ENCODE peak calls at places on chromosome 21, in eight cellular contexts. J is tibial artery, N is IMR-90, P is suprapubic skin, E is fibroblast of pulmonary artery, S is heart left ventricle, X is PC-9, K is mammary epithelial cell. I is an unnamed sample.

GRCh38 chr21:43974791-43975468 is 37.2 kb upstream of the TRAPPC10 start:
- DNase-seq in K (no peak), N (no peak), E (no peak), S (peak; percentile 20), X (no peak), J (no peak), P (no peak), I (no peak)

GRCh38 chr21:36710729-36711048 is 11.8 kb downstream of the SIM2 start:
- DNase-seq in N (no peak), S (no peak), P (peak; percentile 76), E (no peak), X (no peak), K (no peak), J (peak; percentile 34), I (no peak)

GRCh38 chr21:21159253-21159899 is 161.2 kb downstream of the NCAM2 start:
- DNase-seq in E (peak; percentile 7), S (no peak), J (no peak), P (no peak), X (no peak), N (peak; percentile 64), K (no peak), I (peak; percentile 15)

GRCh38 chr21:33128538-33128937 is 58.6 kb downstream of the OLIG1 start:
- DNase-seq in X (no peak), N (no peak), E (no peak), S (no peak), K (no peak), J (no peak), P (no peak), I (no peak)

GRCh38 chr21:26759731-26760130 is 85.5 kb downstream of the ADAMTS1 start:
- DNase-seq in P (no peak), N (no peak), E (no peak), J (no peak), X (no peak), K (no peak), S (no peak), I (no peak)

GRCh38 chr21:40324389-40324788 is 457.2 kb downstream of the PCP4 start:
- DNase-seq in E (no peak), J (no peak), N (no peak), X (no peak), P (no peak), S (no peak), K (no peak), I (no peak)

GRCh38 chr21:37225440-37225839 is 41.7 kb downstream of the VPS26C start:
- DNase-seq in E (no peak), J (no peak), S (no peak), P (no peak), X (no peak), K (no peak), N (no peak), I (no peak)

GRCh38 chr21:21213297-21213696 is 215.1 kb downstream of the NCAM2 start:
- DNase-seq in J (no peak), S (no peak), N (peak; percentile 42), K (no peak), P (no peak), X (no peak), E (peak; percentile 64), I (no peak)

GRCh38 chr21:43654806-43655489 is 4.3 kb downstream of the HSF2BP start:
- DNase-seq in E (no peak), K (peak; percentile 46), P (no peak), X (peak; percentile 80), S (no peak), N (peak; percentile 70), J (no peak), I (peak; percentile 41)

GRCh38 chr21:31299291-31300147 is 44.5 kb downstream of the TIAM1 start:
- DNase-seq in X (no peak), E (no peak), K (no peak), P (no peak), S (no peak), J (no peak), N (no peak), I (no peak)

GRCh38 chr21:15706686-15707085 is 23.1 kb upstream of the USP25 start:
- DNase-seq in J (no peak), K (peak; percentile 93), X (peak; percentile 92), N (peak; percentile 97), P (no peak), S (no peak), E (peak; percentile 99), I (peak; percentile 89)

GRCh38 chr21:40512590-40512989 is 334.4 kb downstream of the DSCAM start:
- DNase-seq in K (no peak), N (no peak), X (no peak), P (no peak), E (no peak), S (no peak), J (no peak), I (no peak)

GRCh38 chr21:37710555-37711293 is 205.5 kb downstream of the KCNJ6 start:
- DNase-seq in K (no peak), N (peak; percentile 68), P (no peak), E (peak; percentile 21), J (peak; percentile 68), X (no peak), S (peak; percentile 33), I (no peak)

GRCh38 chr21:14073615-14074014 is 137.1 kb downstream of the LIPI start:
- DNase-seq in J (no peak), K (no peak), E (no peak), X (no peak), P (peak; percentile 77), S (no peak), N (no peak), I (no peak)

GRCh38 chr21:26800455-26801454 is 44.5 kb downstream of the ADAMTS1 start:
- DNase-seq in N (peak; percentile 42), E (peak; percentile 71), X (no peak), S (peak; percentile 42), K (no peak), P (no peak), J (peak; percentile 69), I (peak; percentile 53)

GRCh38 chr21:32307706-32308105 is 9.1 kb downstream of the MRAP start:
- DNase-seq in N (peak; percentile 55), J (no peak), K (no peak), P (peak; percentile 37), S (no peak), E (peak; percentile 37), X (no peak), I (peak; percentile 17)

GRCh38 chr21:38242036-38242435 is 14.8 kb upstream of the KCNJ15 start:
- DNase-seq in K (no peak), P (no peak), N (no peak), J (no peak), X (no peak), E (no peak), S (no peak), I (no peak)

GRCh38 chr21:36706951-36707762 is 8.2 kb downstream of the SIM2 start:
- DNase-seq in J (peak; percentile 23), N (peak; percentile 37), E (peak; percentile 29), S (no peak), P (peak; percentile 78), X (no peak), K (no peak), I (no peak)

GRCh38 chr21:38743772-38744529 is 61.8 kb upstream of the ETS2 start:
- DNase-seq in P (no peak), N (no peak), X (no peak), K (no peak), J (no peak), E (no peak), S (no peak), I (no peak)

DNA sequence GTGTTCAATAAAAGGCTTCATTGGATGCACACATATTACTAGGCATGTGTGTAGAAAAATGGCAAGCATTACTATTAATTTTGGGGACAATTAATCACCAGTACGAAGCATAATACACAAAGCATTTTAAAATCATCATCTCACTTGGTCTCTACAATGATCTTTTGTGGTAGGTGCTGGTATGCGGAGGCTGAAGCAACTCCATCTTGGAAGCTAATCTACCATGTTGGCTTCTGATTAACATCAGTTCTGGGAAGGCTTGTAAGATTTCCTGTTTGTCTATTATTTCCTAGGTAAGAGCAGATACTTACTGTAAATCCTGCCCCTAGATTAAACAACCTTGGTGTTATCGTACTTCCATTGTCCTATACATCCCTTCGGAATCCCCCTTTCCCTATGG is 121.7 kb upstream of the RUNX1 start:
- DNase-seq in J (no peak), K (no peak), X (no peak), E (no peak), S (no peak), P (no peak), N (no peak), I (no peak)
- H3K4me3 ChIP-seq in J (no peak overlapping the region), K (no peak overlapping the region), X (no peak overlapping the region), E (no peak overlapping the region), S (no peak overlapping the region), P (no peak overlapping the region), N (no peak overlapping the region), I (no peak overlapping the region)

GRCh38 chr21:34801519-34802132 is 132.8 kb downstream of the CLIC6 start:
- DNase-seq in X (no peak), P (no peak), N (no peak), J (no peak), K (no peak), S (no peak), E (peak; percentile 44), I (no peak)
- TF ChIP-seq CTCF in X (peak; percentile 39), P (no peak), N (peak; percentile 28), J (no peak), K (no peak), S (no peak), E (peak; percentile 50), I (peak; percentile 37)

GRCh38 chr21:45126983-45127382 is 52.6 kb downstream of the ADARB1 start:
- DNase-seq in S (no peak), E (no peak), K (no peak), J (peak; percentile 61), P (no peak), X (no peak), N (no peak), I (no peak)

GRCh38 chr21:45126085-45126687 is 51.8 kb downstream of the ADARB1 start:
- DNase-seq in K (no peak), J (no peak), N (no peak), X (no peak), S (no peak), P (no peak), E (no peak), I (no peak)

GRCh38 chr21:45123440-45123839 is 49.1 kb downstream of the ADARB1 start:
- DNase-seq in X (no peak), E (no peak), P (no peak), N (no peak), S (no peak), K (no peak), J (no peak), I (no peak)

GRCh38 chr21:45124596-45124995 is 50.2 kb downstream of the ADARB1 start:
- DNase-seq in K (no peak), X (no peak), J (no peak), N (no peak), P (no peak), S (no peak), E (no peak), I (no peak)

GRCh38 chr21:45125347-45125746 is 51.0 kb downstream of the ADARB1 start:
- DNase-seq in N (no peak), J (no peak), E (no peak), X (no peak), S (no peak), P (no peak), K (no peak), I (no peak)
- H3K4me3 ChIP-seq in N (no peak overlapping the region), J (no peak overlapping the region), E (no peak overlapping the region), X (no peak overlapping the region), S (no peak overlapping the region), P (no peak overlapping the region), K (no peak overlapping the region), I (no peak overlapping the region)

DNA sequence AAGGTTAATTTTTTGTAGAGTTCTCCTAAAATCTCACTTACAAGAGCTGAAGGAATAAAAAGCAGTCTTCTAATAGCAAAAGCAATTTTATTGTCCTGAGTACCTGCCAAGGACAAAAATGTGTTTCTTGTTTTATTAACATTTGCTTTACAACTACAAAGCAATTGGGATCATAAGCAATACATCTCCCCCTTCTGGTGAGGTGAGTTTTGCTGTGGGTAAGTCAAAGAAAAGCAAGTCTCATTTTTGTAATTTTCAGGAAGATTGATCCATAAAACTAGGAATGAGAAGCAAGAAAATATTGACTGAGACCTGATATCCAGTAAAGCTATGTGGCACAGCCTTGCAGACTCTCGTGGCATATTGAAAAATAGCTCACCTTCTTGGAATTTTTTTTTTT is 2162.7 kb downstream of the NCAM2 start:
- DNase-seq in J (no peak), K (no peak), P (no peak), S (no peak), N (no peak), X (no peak), E (no peak), I (no peak)
- TF ChIP-seq CTCF in J (no peak), K (no peak), P (no peak), S (no peak), N (no peak), X (peak; percentile 20), E (no peak), I (no peak)

I was measured in astrocyte of the spinal cord.